ENCODE peak calls at places on chromosomes 6 and 20, in ten cellular contexts. X, C, P, Q, O, H, I, T, R and S are unnamed samples.

GRCh38 chr6:1453024-1453423 is 63.6 kb downstream of the FOXF2 start:
- DNase-seq in H (no peak), T (no peak), Q (no peak), R (no peak), C (no peak), P (no peak), O (no peak), I (no peak), X (no peak), S (no peak)

GRCh38 chr6:53441035-53441493 is 92.3 kb upstream of the ELOVL5 start:
- DNase-seq in R (no peak), Q (no peak), C (peak), I (no peak), X (no peak), T (no peak), O (no peak), H (no peak), P (no peak), S (no peak)

GRCh38 chr6:33082702-33083101 is 6.9 kb downstream of the HLA-DPB1 start:
- DNase-seq in P (no peak), O (no peak), T (peak), X (no peak), H (peak), I (peak), Q (peak), R (no peak), C (peak), S (peak)

GRCh38 chr6:128422871-128423270 is 97.5 kb downstream of the PTPRK start:
- DNase-seq in C (no peak), O (no peak), P (no peak), H (no peak), I (no peak), X (no peak), T (no peak), R (no peak), Q (no peak), S (peak)

GRCh38 chr20:41407617-41408016 is 41.0 kb upstream of the EMILIN3 start:
- DNase-seq in O (no peak), R (no peak), I (no peak), C (no peak), T (no peak), Q (no peak), P (no peak), H (no peak), X (no peak), S (no peak)

GRCh38 chr6:7727951-7728854 is 2.3 kb downstream of the BMP6 start:
- DNase-seq in C (peak), I (peak), R (no peak), H (peak), Q (peak), O (peak), X (no peak), P (peak), T (peak), S (peak)

GRCh38 chr6:26593278-26594127 is 3.2 kb upstream of the ABT1 start:
- DNase-seq in X (no peak), C (no peak), R (no peak), T (no peak), Q (no peak), P (no peak), O (no peak), H (no peak), I (peak), S (no peak)

GRCh38 chr20:10131612-10132345 is 86.9 kb upstream of the SNAP25 start:
- DNase-seq in H (no peak), I (peak), O (peak), X (peak), R (peak), T (peak), Q (peak), C (no peak), P (peak), S (peak)

GRCh38 chr6:168584671-168585070 is 143.7 kb downstream of the SMOC2 start:
- DNase-seq in I (no peak), O (no peak), P (no peak), Q (no peak), H (no peak), C (no peak), R (no peak), T (no peak), X (no peak), S (no peak)

GRCh38 chr6:109690740-109691687 is at the start of the genes AK9 and FIG4:
- DNase-seq in R (peak), C (peak), X (peak), T (peak), H (peak), P (peak), I (peak), Q (peak), O (peak), S (peak)

GRCh38 chr6:98844244-98845161 is 10.1 kb downstream of the POU3F2 start:
- DNase-seq in O (no peak), Q (peak), H (no peak), C (no peak), I (no peak), T (no peak), P (no peak), R (no peak), X (no peak), S (no peak)

GRCh38 chr6:159693128-159693893 is at the start of gene SOD2:
- DNase-seq in O (peak), H (peak), R (peak), X (peak), I (peak), T (peak), Q (peak), P (peak), C (peak), S (peak)

GRCh38 chr20:25176184-25176583 is 19.3 kb upstream of the ENTPD6 start:
- DNase-seq in O (no peak), R (no peak), X (no peak), T (no peak), P (no peak), C (no peak), H (no peak), Q (no peak), I (no peak), S (no peak)

GRCh38 chr20:60224914-60225313 is 266.7 kb downstream of the CDH26 start:
- DNase-seq in T (peak), R (no peak), P (no peak), Q (peak), X (peak), C (no peak), H (no peak), I (peak), O (no peak), S (peak)

GRCh38 chr6:84553527-84553926 is 210.9 kb downstream of the TBX18 start:
- DNase-seq in H (no peak), Q (no peak), P (no peak), T (no peak), R (no peak), X (no peak), C (no peak), O (no peak), I (no peak), S (peak)

GRCh38 chr20:34473262-34473883 is 42.8 kb upstream of the DYNLRB1 start:
- DNase-seq in I (peak), P (peak), T (peak), H (no peak), Q (peak), C (peak), O (no peak), X (no peak), R (peak), S (peak)

GRCh38 chr6:134714679-134715078 is 235.2 kb downstream of the ALDH8A1 start:
- DNase-seq in H (peak), I (no peak), O (no peak), R (no peak), Q (no peak), X (no peak), C (no peak), T (peak), P (peak), S (peak)

GRCh38 chr6:144936764-144937163 is 651.6 kb downstream of the UTRN start:
- DNase-seq in I (no peak), T (no peak), H (no peak), Q (no peak), C (no peak), X (no peak), P (no peak), R (no peak), O (no peak), S (no peak)

GRCh38 chr20:23212011-23212410 is 125.9 kb upstream of the CD93 start:
- DNase-seq in X (no peak), H (no peak), Q (no peak), P (no peak), R (no peak), T (no peak), I (no peak), C (no peak), O (no peak), S (no peak)

GRCh38 chr6:83429857-83430605 is 820 bp downstream of the ME1 start:
- DNase-seq in T (peak), P (no peak), O (peak), R (peak), X (no peak), H (peak), Q (peak), I (peak), C (peak), S (peak)

GRCh38 chr6:14584450-14584849 is 466.9 kb downstream of the CD83 start:
- DNase-seq in P (no peak), X (no peak), I (peak), C (no peak), H (no peak), Q (no peak), O (no peak), T (peak), R (no peak), S (peak)
- TF ChIP-seq CTCF in P (no peak), X (peak), I (no peak), C (no peak), H (no peak), Q (no peak), O (no peak), T (peak), R (no peak), S (peak)

DNA sequence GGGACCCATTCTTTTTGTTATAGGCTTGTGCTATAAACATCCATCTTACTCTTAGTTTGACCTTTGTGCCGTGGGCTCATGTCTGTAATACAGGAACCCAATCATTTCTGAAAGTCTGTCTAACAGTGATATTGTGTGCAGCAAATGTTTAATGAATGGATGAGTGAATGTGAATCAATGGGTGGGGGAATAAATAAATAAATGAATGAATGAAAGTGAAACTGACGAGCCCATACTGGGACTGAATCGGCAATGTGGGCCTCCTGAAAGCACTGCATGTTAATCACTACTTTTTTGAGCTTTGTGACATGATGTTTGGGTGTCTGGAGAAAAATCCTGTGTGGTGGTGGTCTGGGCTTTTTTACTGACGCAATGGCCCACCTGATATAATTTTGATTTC is 175.0 kb downstream of the GMPR start:
- DNase-seq in X (no peak), C (peak), O (no peak), T (no peak), R (no peak), H (no peak), I (no peak), Q (no peak), P (no peak), S (no peak)
- H3K4me3 ChIP-seq in X (no peak), C (peak), O (no peak), T (peak), R (no peak), H (no peak), I (no peak), Q (no peak), P (no peak), S (no peak)

GRCh38 chr20:63822276-63822696 is 8.8 kb downstream of the ZBTB46 start:
- DNase-seq in O (no peak), I (no peak), T (no peak), C (no peak), R (no peak), H (peak), X (no peak), Q (no peak), P (no peak), S (no peak)
- TF ChIP-seq CTCF in O (no peak), I (no peak), T (no peak), C (no peak), R (no peak), H (no peak), X (no peak), Q (no peak), P (no peak), S (no peak)

GRCh38 chr20:58308680-58309527 is 611 bp upstream of the RAB22A start:
- DNase-seq in O (peak), I (peak), P (peak), H (peak), X (peak), T (peak), C (peak), R (peak), Q (peak), S (peak)

GRCh38 chr20:58309607-58310290 is at the start of gene RAB22A:
- DNase-seq in R (peak), O (peak), Q (peak), C (peak), X (peak), I (peak), H (peak), P (peak), T (peak), S (peak)

GRCh38 chr20:58306421-58307261 is 2.9 kb upstream of the RAB22A start:
- DNase-seq in Q (no peak), I (peak), P (no peak), C (peak), T (peak), X (no peak), H (peak), O (no peak), R (no peak), S (peak)

GRCh38 chr20:58307270-58307669 is 2.2 kb upstream of the RAB22A start:
- DNase-seq in H (no peak), Q (no peak), C (no peak), X (no peak), R (no peak), T (no peak), I (no peak), O (no peak), P (no peak), S (no peak)

DNA sequence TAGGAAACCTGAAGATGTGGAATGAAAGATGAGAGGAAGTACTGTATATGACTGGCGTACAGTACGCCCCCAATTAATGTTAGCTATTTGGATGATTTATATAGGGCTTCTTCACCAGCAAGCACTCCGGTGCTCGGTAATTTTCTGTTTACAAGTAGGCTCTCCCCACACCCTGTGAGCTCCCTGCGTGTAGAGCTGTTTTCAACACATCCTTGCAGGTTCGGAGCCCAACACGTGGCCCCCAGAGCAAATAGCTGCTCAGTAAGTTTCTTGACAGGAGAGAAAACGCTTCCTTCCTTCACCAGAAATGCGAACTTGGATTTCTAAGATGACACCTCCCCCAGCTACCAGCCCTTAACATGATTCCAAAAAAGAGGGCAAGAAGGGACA is 1.2 kb upstream of the RAB22A start:
- DNase-seq in X (no peak), P (no peak), C (no peak), T (no peak), R (no peak), Q (no peak), H (no peak), I (no peak), O (no peak), S (no peak)
- H3K4me3 ChIP-seq in X (peak), P (peak), C (peak), T (peak), R (no peak), Q (peak), H (peak), I (peak), O (peak), S (peak)

DNA sequence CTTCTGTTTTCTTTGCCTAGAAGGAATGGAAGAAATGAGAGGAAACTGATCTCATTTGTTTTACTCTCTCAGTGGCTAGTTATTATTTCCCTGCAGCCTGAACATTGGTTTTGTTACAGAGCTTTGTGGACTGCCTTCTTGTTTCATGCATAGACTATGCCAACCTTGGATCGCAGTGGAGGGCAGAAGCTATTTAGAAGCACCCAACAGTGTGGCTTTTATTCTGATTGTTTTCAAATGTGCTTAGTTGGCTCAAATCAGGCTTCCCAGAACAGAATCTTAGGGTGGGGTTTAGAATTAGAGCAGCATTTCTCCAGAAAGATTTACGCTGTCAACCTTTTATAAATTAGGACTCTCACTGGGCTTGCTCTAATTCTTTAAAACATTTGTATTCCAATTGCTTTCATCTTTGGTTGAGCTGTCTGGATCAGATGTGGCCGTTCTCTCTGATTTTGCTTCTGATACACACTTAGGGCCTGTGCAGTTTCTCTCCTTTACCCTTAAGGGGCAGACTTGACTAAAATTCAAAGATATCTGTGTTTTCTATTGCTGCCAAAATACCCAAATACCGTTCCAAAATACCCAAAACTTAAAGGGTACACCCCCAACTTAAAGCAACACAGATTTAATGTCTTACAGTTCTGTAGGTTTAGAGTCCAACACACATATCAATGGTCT is 210.3 kb downstream of the BCKDHB start:
- DNase-seq in P (no peak), H (no peak), R (no peak), C (no peak), X (no peak), T (no peak), Q (no peak), I (no peak), O (no peak), S (no peak)
- TF ChIP-seq CTCF in P (no peak), H (no peak), R (no peak), C (no peak), X (no peak), T (peak), Q (peak), I (no peak), O (no peak), S (peak)

GRCh38 chr20:58390659-58391035 is 1.6 kb downstream of the VAPB start:
- DNase-seq in O (no peak), C (no peak), I (no peak), T (no peak), Q (no peak), X (no peak), P (no peak), R (no peak), H (no peak), S (no peak)

GRCh38 chr20:58389324-58389967 is 417 bp downstream of the VAPB start:
- DNase-seq in H (no peak), T (peak), I (peak), Q (peak), R (no peak), C (peak), P (no peak), O (no peak), X (no peak), S (peak)

GRCh38 chr20:58388882-58389323 is at the start of gene VAPB:
- DNase-seq in I (peak), T (peak), X (peak), H (peak), R (peak), O (peak), P (peak), C (peak), Q (peak), S (peak)

GRCh38 chr20:58389968-58390658 is 1.1 kb downstream of the VAPB start:
- DNase-seq in P (no peak), I (no peak), H (no peak), O (no peak), C (no peak), Q (no peak), T (no peak), X (no peak), R (no peak), S (no peak)

GRCh38 chr20:58388028-58388601 is 914 bp upstream of the VAPB start:
- DNase-seq in T (no peak), C (no peak), H (no peak), X (no peak), O (no peak), R (no peak), P (no peak), I (no peak), Q (no peak), S (no peak)
- H3K4me3 ChIP-seq in T (peak), C (peak), H (peak), X (no peak), O (peak), R (peak), P (no peak), I (peak), Q (no peak), S (no peak)